ENCODE peak calls at places on chromosomes 12 and 14, in six cellular contexts. One of them, this sample, is unnamed.

GRCh38 chr14:72779679-72780078 is 114.2 kb downstream of the DPF3 start:
- DNase-seq in stomach: no peak
- DNase-seq in fibroblast of mammary gland: no peak
- DNase-seq in fibroblast of pulmonary artery: no peak
- DNase-seq in AG04449: no peak
- DNase-seq in RWPE2: no peak
- DNase-seq in this sample: no peak

GRCh38 chr14:91727121-91727520 is 4.8 kb downstream of the CATSPERB start:
- DNase-seq in stomach: no peak
- DNase-seq in fibroblast of mammary gland: peak
- DNase-seq in fibroblast of pulmonary artery: no peak
- DNase-seq in AG04449: no peak
- DNase-seq in RWPE2: no peak
- DNase-seq in this sample: no peak

GRCh38 chr12:11814362-11814761 is 164.9 kb downstream of the ETV6 start:
- DNase-seq in stomach: no peak
- DNase-seq in fibroblast of mammary gland: peak
- DNase-seq in fibroblast of pulmonary artery: peak
- DNase-seq in AG04449: peak
- DNase-seq in RWPE2: no peak
- DNase-seq in this sample: no peak

GRCh38 chr12:124555168-124555928 is 12.1 kb downstream of the NCOR2 start:
- DNase-seq in stomach: no peak
- DNase-seq in fibroblast of mammary gland: no peak
- DNase-seq in fibroblast of pulmonary artery: no peak
- DNase-seq in AG04449: no peak
- DNase-seq in RWPE2: no peak
- DNase-seq in this sample: no peak

GRCh38 chr12:48183876-48184548 is 568 bp downstream of the CCDC184 start:
- DNase-seq in stomach: no peak
- DNase-seq in fibroblast of mammary gland: no peak
- DNase-seq in fibroblast of pulmonary artery: no peak
- DNase-seq in AG04449: no peak
- DNase-seq in RWPE2: no peak
- DNase-seq in this sample: no peak

GRCh38 chr12:4272014-4272975 is 1.3 kb upstream of the CCND2 start:
- DNase-seq in stomach: peak
- DNase-seq in fibroblast of mammary gland: peak
- DNase-seq in fibroblast of pulmonary artery: peak
- DNase-seq in AG04449: no peak
- DNase-seq in RWPE2: peak
- DNase-seq in this sample: no peak

GRCh38 chr14:77004711-77005460 is 23.6 kb downstream of the IRF2BPL start:
- DNase-seq in stomach: no peak
- DNase-seq in fibroblast of mammary gland: no peak
- DNase-seq in fibroblast of pulmonary artery: no peak
- DNase-seq in AG04449: no peak
- DNase-seq in RWPE2: no peak
- DNase-seq in this sample: no peak

GRCh38 chr14:53929871-53930685 is 26.5 kb downstream of the BMP4 start:
- DNase-seq in stomach: no peak
- DNase-seq in fibroblast of mammary gland: no peak
- DNase-seq in fibroblast of pulmonary artery: no peak
- DNase-seq in AG04449: no peak
- DNase-seq in RWPE2: no peak
- DNase-seq in this sample: no peak

GRCh38 chr14:105495990-105496830 is 5.2 kb downstream of the TEDC1 start:
- DNase-seq in stomach: no peak
- DNase-seq in fibroblast of mammary gland: no peak
- DNase-seq in fibroblast of pulmonary artery: no peak
- DNase-seq in AG04449: no peak
- DNase-seq in RWPE2: peak
- DNase-seq in this sample: no peak

DNA sequence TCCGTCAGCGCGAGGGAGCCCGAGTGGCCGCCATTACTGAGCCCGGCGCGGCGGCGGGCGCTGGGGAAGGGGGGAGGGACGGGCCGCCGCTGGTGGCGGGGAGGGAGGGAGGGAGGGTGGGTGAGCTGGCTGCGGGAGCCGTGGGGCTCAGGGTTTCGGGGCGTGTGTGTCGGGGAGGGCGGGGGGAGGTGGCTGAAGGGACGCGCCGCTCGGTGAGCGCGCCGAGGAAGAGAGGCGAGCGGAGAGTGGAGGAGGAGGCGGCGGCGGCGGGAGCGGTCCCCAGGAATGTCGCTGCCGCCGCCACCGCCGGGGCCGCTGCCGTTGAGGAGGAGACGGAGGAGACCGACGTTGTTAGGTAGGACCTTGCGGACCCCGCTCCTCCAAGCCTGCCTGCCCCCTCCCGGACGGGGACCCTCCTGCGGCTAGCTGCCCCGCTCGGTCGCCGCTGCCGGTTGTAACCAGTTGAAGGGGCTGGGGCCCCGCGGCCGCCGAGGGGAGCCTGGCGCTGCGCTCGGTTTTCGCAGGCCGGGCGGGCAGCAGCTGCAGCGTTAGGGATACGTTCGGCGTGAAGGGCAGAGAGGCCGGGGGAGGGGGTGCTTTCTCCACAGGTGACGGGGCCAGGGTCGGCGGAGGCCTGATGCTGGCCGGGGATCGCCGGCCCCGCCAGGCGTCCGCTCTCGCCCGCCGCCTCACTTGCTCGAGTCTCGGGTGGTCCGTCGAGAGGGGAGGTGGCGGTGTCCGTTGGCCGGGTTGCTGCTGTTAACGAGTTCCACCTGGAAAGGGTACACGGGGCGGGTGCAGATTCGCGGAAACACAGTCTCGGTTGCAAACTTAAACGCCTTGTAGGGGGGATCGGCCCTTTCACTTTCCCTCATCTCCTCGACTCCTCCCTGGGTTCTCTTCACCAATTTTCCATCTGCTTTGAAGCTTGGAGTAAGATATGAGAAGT is at the start of gene ARHGAP5:
- DNase-seq in stomach: peak
- DNase-seq in fibroblast of mammary gland: peak
- DNase-seq in fibroblast of pulmonary artery: peak
- DNase-seq in AG04449: no peak
- DNase-seq in RWPE2: peak
- DNase-seq in this sample: no peak
- TF ChIP-seq CTCF in stomach: no peak
- TF ChIP-seq CTCF in fibroblast of mammary gland: no peak
- TF ChIP-seq CTCF in fibroblast of pulmonary artery: no peak
- TF ChIP-seq CTCF in AG04449: peak
- TF ChIP-seq CTCF in RWPE2: no peak
- TF ChIP-seq CTCF in this sample: no peak

GRCh38 chr12:47084172-47084571 is 4.4 kb upstream of the AMIGO2 start:
- DNase-seq in stomach: no peak
- DNase-seq in fibroblast of mammary gland: no peak
- DNase-seq in fibroblast of pulmonary artery: no peak
- DNase-seq in AG04449: no peak
- DNase-seq in RWPE2: no peak
- DNase-seq in this sample: no peak
- H3K4me3 ChIP-seq in stomach: no peak
- H3K4me3 ChIP-seq in fibroblast of mammary gland: no peak
- H3K4me3 ChIP-seq in fibroblast of pulmonary artery: no peak
- H3K4me3 ChIP-seq in AG04449: no peak
- H3K4me3 ChIP-seq in RWPE2: no peak
- H3K4me3 ChIP-seq in this sample: no peak

DNA sequence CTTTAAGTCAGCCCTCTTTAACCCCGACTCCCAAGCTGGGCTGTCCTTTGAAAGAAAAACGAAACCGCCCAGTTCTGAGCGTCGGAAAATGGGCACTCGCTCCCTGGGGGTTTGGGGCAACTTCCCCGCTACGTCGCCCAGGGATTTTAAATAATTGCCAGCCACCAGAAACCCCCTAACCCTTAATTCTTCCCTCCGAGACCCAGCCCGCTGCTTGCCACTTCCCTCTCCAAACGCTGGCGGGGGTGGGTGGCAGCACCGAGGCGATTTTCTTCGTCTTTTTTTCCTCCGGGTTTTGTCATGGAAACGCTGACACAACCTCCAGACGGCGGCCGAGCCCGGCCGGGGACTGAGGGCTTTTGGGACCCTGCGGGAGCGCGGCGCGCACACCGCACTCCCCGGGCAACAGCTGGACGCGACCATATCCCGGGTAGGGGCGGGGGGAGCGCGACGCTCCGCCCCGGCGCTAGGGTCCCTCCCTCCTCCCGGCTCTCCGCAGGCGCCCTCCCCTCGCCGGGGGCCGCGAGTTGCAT is at the start of gene CHST11:
- DNase-seq in stomach: peak
- DNase-seq in fibroblast of mammary gland: peak
- DNase-seq in fibroblast of pulmonary artery: peak
- DNase-seq in AG04449: peak
- DNase-seq in RWPE2: peak
- DNase-seq in this sample: peak
- TF ChIP-seq CTCF in stomach: no peak
- TF ChIP-seq CTCF in fibroblast of mammary gland: peak
- TF ChIP-seq CTCF in fibroblast of pulmonary artery: peak
- TF ChIP-seq CTCF in AG04449: peak
- TF ChIP-seq CTCF in RWPE2: no peak
- TF ChIP-seq CTCF in this sample: peak

DNA sequence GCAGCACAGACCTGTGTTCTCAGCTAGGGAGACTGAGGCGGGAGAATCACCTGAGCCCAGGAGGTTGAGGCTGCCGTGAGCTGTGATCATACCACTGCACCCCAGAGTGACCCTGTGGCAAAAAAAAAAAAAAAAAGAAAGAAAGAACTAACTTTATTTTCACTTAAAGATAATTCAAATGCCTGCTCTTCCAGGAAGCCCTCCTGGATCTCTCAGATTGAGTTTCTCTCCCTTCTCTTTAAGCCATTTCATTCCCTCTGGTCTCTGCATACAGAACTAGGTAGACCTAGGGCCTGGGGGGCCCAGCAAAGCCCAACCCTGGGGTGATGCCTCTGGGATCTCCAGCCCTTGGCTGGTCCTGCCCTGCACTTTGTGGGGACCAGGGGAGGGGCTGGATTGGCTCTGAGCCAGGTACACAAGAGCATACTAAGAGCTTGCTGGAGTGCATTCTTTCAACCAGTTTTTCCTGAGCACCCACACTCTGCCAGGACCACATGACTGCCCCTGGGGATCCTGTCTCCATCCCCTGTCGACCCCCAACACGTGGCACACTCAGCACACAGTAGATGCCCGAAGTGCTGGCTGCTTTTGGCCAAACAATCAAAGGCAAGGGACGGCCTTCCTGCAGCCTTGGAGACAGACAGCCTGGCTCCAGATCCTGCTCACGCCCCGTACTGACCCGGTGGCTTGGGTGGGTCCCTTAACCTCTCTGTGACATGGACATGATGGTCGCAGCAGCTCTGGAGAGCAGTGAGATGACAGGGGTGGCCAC is 52.7 kb downstream of the CYP46A1 start:
- DNase-seq in stomach: no peak
- DNase-seq in fibroblast of mammary gland: no peak
- DNase-seq in fibroblast of pulmonary artery: no peak
- DNase-seq in AG04449: no peak
- DNase-seq in RWPE2: peak
- DNase-seq in this sample: no peak
- H3K4me3 ChIP-seq in stomach: peak
- H3K4me3 ChIP-seq in fibroblast of mammary gland: no peak
- H3K4me3 ChIP-seq in fibroblast of pulmonary artery: no peak
- H3K4me3 ChIP-seq in AG04449: no peak
- H3K4me3 ChIP-seq in RWPE2: no peak
- H3K4me3 ChIP-seq in this sample: no peak

GRCh38 chr14:59188461-59189280 is at the start of gene DAAM1:
- DNase-seq in stomach: peak
- DNase-seq in fibroblast of mammary gland: peak
- DNase-seq in fibroblast of pulmonary artery: peak
- DNase-seq in AG04449: peak
- DNase-seq in RWPE2: peak
- DNase-seq in this sample: peak
- TF ChIP-seq CTCF in stomach: no peak
- TF ChIP-seq CTCF in fibroblast of mammary gland: no peak
- TF ChIP-seq CTCF in fibroblast of pulmonary artery: no peak
- TF ChIP-seq CTCF in AG04449: no peak
- TF ChIP-seq CTCF in RWPE2: no peak
- TF ChIP-seq CTCF in this sample: no peak

This sample was measured in AG09309.